ENCODE peak calls at places on chromosomes 13 and 19, in five cellular contexts. L, B, Z, A and K are unnamed samples.

GRCh38 chr19:33235269-33235995 is 9.8 kb upstream of the SLC7A10 start:
- DNase-seq in Z (peak), A (peak), B (peak), L (peak), K (peak)

GRCh38 chr13:91132786-91133185 is 214.7 kb upstream of the MIR17HG start:
- DNase-seq in A (no peak), L (no peak), Z (no peak), B (no peak), K (no peak)

GRCh38 chr19:2803486-2804155 is 16.0 kb upstream of the ZNF554 start:
- DNase-seq in A (no peak), B (no peak), Z (no peak), L (no peak), K (no peak)

GRCh38 chr19:55552620-55553019 is 7.3 kb upstream of the SBK3 start:
- DNase-seq in B (no peak), A (no peak), Z (no peak), L (no peak), K (no peak)

GRCh38 chr13:76406243-76406642 is 480.0 kb downstream of the KCTD12 start:
- DNase-seq in Z (no peak), B (no peak), A (no peak), L (no peak), K (no peak)

GRCh38 chr19:52221831-52222375 is 32.1 kb downstream of the PPP2R1A start:
- DNase-seq in B (no peak), A (no peak), L (no peak), Z (no peak), K (no peak)

GRCh38 chr19:1630012-1630411 is 22.4 kb downstream of the TCF3 start:
- DNase-seq in A (no peak), B (no peak), L (no peak), Z (no peak), K (no peak)

GRCh38 chr13:60974296-60974695 is 441.4 kb downstream of the PCDH20 start:
- DNase-seq in B (peak), L (no peak), A (no peak), Z (no peak), K (no peak)

GRCh38 chr19:8163781-8164180 is 14.4 kb upstream of the FBN3 start:
- DNase-seq in B (no peak), A (peak), Z (no peak), L (no peak), K (no peak)

GRCh38 chr19:13621413-13621812 is 115.1 kb upstream of the CACNA1A start:
- DNase-seq in Z (no peak), B (no peak), L (no peak), A (peak), K (no peak)

GRCh38 chr19:38893341-38893771 is 6.1 kb downstream of the SIRT2 start:
- DNase-seq in Z (no peak), B (no peak), A (no peak), L (no peak), K (no peak)

GRCh38 chr13:112686364-112686763 is 3.5 kb upstream of the ATP11A start:
- DNase-seq in A (no peak), B (no peak), L (no peak), Z (no peak), K (no peak)

GRCh38 chr13:30681489-30682242 is 53.7 kb upstream of the ALOX5AP start:
- DNase-seq in Z (no peak), B (no peak), L (no peak), A (no peak), K (no peak)

GRCh38 chr19:4371209-4371897 is 28.0 kb downstream of the MPND start:
- DNase-seq in A (no peak), B (no peak), L (no peak), Z (no peak), K (no peak)

GRCh38 chr13:97392020-97392419 is 41.9 kb upstream of the RAP2A start:
- DNase-seq in Z (no peak), L (no peak), A (no peak), B (no peak), K (no peak)

GRCh38 chr19:18135712-18136584 is 17.0 kb upstream of the PIK3R2 start:
- DNase-seq in L (no peak), Z (no peak), B (no peak), A (no peak), K (no peak)

GRCh38 chr13:41461527-41462124 is 4.3 kb downstream of the RGCC start:
- DNase-seq in A (no peak), B (no peak), L (no peak), Z (no peak), K (no peak)

GRCh38 chr13:110108348-110109139 is 198.4 kb downstream of the COL4A1 start:
- DNase-seq in Z (peak), B (peak), A (peak), L (no peak), K (peak)

GRCh38 chr13:110109140-110109783 is 197.7 kb downstream of the COL4A1 start:
- DNase-seq in A (no peak), Z (no peak), B (no peak), L (no peak), K (no peak)

GRCh38 chr13:110106726-110107125 is 200.2 kb downstream of the COL4A1 start:
- DNase-seq in L (no peak), Z (no peak), A (no peak), B (no peak), K (no peak)

GRCh38 chr13:110109910-110110309 is 197.0 kb downstream of the COL4A1 start:
- DNase-seq in B (peak), L (no peak), A (no peak), Z (no peak), K (no peak)

DNA sequence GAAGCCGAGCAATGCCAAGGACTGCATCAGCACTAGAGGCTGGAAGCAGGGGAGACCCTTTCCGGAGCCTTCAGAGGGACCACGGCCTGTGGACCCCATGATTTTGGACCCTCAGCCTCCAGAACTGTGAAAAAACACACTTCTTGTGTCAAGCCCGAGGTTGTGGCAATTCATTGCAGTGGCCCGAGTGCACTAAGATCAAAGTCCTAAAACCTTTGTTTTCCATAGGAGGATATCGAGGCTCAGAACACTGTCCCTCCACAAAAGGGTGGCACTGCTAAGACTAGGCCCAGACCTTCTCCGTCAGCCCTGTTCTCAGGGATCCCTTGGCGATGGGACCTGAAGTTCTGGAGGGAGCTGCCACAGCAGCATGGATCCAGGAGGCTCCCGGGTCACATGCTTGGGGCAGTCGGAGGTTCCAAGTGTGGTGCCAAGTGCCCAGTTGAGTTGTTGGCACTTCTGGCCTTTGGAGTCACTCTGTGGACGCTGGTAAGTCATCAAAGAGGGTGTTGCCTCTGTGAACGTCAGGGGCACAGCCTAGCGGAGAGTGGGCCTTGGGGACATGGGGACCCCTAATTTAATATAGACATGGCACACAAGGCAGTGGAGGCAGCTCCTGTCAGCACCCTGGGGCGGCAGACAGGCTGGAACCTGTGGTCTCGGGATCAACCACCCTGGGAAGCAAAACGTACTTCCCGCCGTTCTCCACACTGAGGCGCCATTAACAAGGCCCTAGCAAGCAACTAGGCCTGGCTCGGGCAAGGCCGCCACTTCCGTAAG is 199.2 kb downstream of the COL4A1 start:
- DNase-seq in Z (no peak), B (peak), L (no peak), A (no peak), K (peak)
- TF ChIP-seq CTCF in Z (peak), B (peak), L (no peak), A (peak), K (peak)

GRCh38 chr19:19540707-19541515 is 2.8 kb downstream of the CILP2 start:
- DNase-seq in A (peak), Z (peak), L (peak), B (peak), K (peak)
- TF ChIP-seq CTCF in A (peak), Z (no peak), L (no peak), B (no peak), K (no peak)

DNA sequence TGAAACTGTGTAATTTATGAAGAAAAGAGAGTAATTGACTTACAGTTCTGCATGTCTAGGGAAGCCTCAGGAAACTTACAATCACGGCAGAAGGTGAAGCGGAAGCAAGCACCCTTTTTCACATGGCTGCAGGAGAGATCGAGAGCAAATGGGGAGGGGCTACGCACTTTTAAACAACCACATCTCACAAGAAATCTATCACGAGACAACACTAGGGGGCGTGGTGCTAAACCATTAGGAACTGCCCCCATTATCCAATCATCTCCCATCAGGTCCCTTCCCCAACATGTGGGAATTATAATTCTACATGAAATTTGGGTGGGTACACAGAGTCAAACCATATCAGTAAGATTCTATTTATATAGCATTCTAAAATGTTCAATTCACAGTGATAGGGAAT is 114.8 kb upstream of the TRPC4 start:
- DNase-seq in B (peak), Z (no peak), L (no peak), A (no peak), K (no peak)
- TF ChIP-seq CTCF in B (peak), Z (no peak), L (no peak), A (no peak), K (peak)

DNA sequence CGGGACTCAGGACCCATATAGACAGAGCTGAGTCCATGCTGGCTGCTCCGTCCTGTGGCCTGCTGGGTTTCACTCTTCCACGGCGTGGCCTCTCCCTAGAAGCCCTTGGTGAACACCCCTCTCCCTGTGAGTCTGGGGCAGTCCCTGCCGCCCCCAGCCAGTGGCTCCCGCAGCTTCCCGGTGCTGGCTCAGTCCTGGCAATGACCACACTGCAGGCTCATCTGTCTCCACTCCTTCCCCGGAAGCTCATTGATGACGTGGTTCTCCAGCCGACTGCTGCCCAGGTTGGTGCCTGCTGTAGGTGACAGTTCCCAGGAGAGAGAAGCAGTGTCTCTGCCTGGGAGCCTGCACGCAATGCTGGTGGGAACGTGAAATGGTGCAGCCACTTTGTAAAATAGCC is 2.0 kb upstream of the TEX29 start:
- DNase-seq in B (no peak), L (no peak), A (no peak), Z (no peak), K (no peak)
- TF ChIP-seq CTCF in B (no peak), L (no peak), A (no peak), Z (no peak), K (no peak)

GRCh38 chr19:10602330-10603083 is 15.4 kb upstream of the AP1M2 start:
- DNase-seq in A (peak), B (peak), Z (peak), L (peak), K (peak)
- TF ChIP-seq CTCF in A (no peak), B (no peak), Z (no peak), L (no peak), K (no peak)

DNA sequence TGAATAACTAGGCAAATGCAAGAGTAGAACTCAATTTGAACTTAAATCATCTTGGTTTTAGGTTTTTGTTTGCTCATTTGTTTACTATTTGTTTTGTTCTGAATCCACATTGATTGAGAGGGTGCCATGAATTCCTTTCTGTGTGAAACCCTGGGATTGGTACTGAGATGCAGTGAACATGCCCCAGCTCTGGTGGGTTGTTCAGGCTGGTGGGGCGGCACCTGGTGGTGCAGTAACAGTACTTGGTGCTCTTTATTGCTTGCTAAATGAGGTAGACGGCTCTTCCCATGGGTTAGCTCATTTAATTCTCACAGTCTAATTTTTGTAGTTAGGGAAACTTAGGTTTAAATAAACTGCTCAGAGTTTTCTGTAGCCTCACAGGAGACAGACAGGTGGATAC is 48.4 kb downstream of the WASF3 start:
- DNase-seq in B (peak), A (peak), L (no peak), Z (no peak), K (peak)
- TF ChIP-seq CTCF in B (peak), A (peak), L (no peak), Z (no peak), K (no peak)

DNA sequence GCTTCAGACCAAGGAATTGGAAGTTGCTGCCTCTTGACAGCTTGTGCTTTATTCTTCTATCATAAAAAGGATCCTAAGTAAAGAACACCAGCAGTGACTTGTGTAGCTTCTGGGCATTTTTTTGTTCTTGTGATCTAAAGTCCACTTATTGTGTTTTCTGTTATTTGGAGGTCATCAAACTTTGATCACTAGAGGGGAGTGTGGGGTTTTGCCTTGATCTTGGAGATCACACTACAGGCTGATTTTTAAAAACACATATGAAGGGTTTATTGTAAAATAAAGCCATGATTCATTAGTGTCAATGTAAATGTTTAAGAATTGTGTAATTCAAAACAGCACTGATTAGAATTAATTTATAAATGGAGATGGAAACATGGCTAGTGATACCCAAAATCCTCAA is 328.7 kb upstream of the EDNRB start:
- DNase-seq in L (no peak), B (no peak), A (no peak), Z (no peak), K (no peak)
- TF ChIP-seq CTCF in L (no peak), B (peak), A (no peak), Z (no peak), K (no peak)

GRCh38 chr19:47099576-47100050 is 14.0 kb downstream of the ZC3H4 start:
- DNase-seq in L (no peak), Z (no peak), A (no peak), B (peak), K (no peak)
- TF ChIP-seq CTCF in L (no peak), Z (no peak), A (no peak), B (no peak), K (no peak)

GRCh38 chr19:49533551-49534488 is 6.0 kb downstream of the RCN3 start:
- DNase-seq in Z (peak), L (peak), B (peak), A (peak), K (peak)
- TF ChIP-seq CTCF in Z (peak), L (no peak), B (peak), A (peak), K (peak)

DNA sequence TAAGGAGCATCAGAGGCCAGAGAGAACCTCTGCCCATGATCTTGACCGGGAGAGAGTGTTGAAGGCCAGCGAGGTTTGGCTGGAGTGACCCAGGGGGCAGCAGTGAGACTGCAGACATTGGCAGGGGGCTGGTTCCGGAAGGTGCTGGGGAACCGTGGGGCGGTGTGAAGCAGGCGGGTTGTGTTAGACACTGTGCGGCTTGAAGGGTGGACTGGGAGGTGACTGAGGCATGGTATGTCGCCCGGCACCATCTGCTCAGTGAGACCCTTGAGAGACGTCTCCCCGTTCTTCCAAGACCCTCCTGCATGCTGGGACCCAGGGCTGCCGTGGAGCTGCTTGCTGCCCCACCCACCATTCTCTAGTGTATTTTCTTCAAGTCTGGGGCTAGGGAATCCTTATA is 24.6 kb downstream of the CARM1 start:
- DNase-seq in A (no peak), B (no peak), Z (no peak), L (no peak), K (no peak)
- TF ChIP-seq CTCF in A (peak), B (no peak), Z (no peak), L (no peak), K (no peak)